ENCODE peak calls at places on chromosomes 12 and 14, in seven cellular contexts. D is stomach, O is tibial nerve, L is transverse colon, U is ovary, H is A549, M is sigmoid colon. W is an unnamed sample.

GRCh38 chr12:27705263-27705662 is 5.4 kb upstream of the MRPS35 start:
- DNase-seq in D (no peak), O (no peak), L (no peak), U (no peak), H (no peak), M (no peak), W (no peak)

GRCh38 chr12:100114574-100114973 is 28.1 kb downstream of the BLTP3B start:
- DNase-seq in D (no peak), O (no peak), L (no peak), U (no peak), H (no peak), M (no peak), W (no peak)

GRCh38 chr12:14845350-14845750 is 2.0 kb upstream of the ART4 start:
- DNase-seq in D (peak), O (no peak), L (peak), U (no peak), H (peak), M (no peak), W (no peak)

GRCh38 chr14:35368583-35368982 is 36.0 kb downstream of the NFKBIA start:
- DNase-seq in D (no peak), O (no peak), L (no peak), U (no peak), H (no peak), M (no peak), W (no peak)

GRCh38 chr14:94451091-94451751 is 1.4 kb downstream of the SERPINA11 start:
- DNase-seq in D (no peak), O (no peak), L (no peak), U (no peak), H (no peak), M (no peak), W (no peak)

GRCh38 chr12:31899136-31899535 is 60.1 kb upstream of the RESF1 start:
- DNase-seq in D (no peak), O (no peak), L (no peak), U (no peak), H (no peak), M (no peak), W (no peak)

GRCh38 chr12:131311764-131312163 is 358.1 kb downstream of the ADGRD1 start:
- DNase-seq in D (no peak), O (no peak), L (no peak), U (no peak), H (no peak), M (no peak), W (no peak)

GRCh38 chr12:2382391-2383155 is 329.8 kb downstream of the CACNA1C start:
- DNase-seq in D (no peak), O (no peak), L (no peak), U (no peak), H (no peak), M (no peak), W (peak)

GRCh38 chr12:70603044-70603443 is 34.2 kb downstream of the PTPRB start:
- DNase-seq in D (no peak), O (no peak), L (no peak), U (no peak), H (no peak), M (no peak), W (no peak)

GRCh38 chr14:98163285-98163741 is 1108.7 kb downstream of the BCL11B start:
- DNase-seq in D (no peak), O (no peak), L (no peak), U (no peak), H (no peak), M (no peak), W (no peak)

GRCh38 chr14:98160901-98161300 is 1111.1 kb downstream of the BCL11B start:
- DNase-seq in D (no peak), O (no peak), L (no peak), U (no peak), H (no peak), M (no peak), W (no peak)

GRCh38 chr14:98162829-98163228 is 1109.2 kb downstream of the BCL11B start:
- DNase-seq in D (no peak), O (no peak), L (no peak), U (no peak), H (no peak), M (no peak), W (no peak)

GRCh38 chr14:98167253-98167652 is 1104.7 kb downstream of the BCL11B start:
- DNase-seq in D (no peak), O (no peak), L (no peak), U (no peak), H (no peak), M (no peak), W (no peak)

DNA sequence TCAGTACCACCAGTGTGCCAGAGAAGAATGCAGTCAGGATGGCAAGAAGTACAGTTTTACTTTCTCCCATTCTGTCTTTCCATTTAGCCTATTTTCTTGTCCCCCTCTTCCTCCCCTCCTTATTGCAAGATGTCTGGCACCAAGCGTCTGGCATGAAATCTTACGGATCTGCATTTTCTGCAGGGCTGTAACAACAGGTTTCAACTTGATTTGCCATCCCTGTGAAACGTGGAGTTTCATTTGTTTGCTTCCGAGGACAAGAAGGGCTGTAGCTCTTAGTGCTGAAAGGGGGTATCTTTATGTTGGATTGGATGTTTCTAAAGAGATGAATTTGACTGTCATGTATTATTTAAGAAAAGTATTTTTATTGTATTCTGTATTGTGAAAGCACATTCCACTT is 1110.6 kb downstream of the BCL11B start:
- DNase-seq in D (no peak), O (no peak), L (no peak), U (no peak), H (no peak), M (no peak), W (no peak)
- TF ChIP-seq EP300 in D (no peak), O (no peak), L (no peak), U (no peak), H (no peak), M (no peak), W (no peak)

GRCh38 chr14:51547260-51547659 is 104.5 kb upstream of the FRMD6 start:
- DNase-seq in D (no peak), O (no peak), L (peak), U (peak), H (peak), M (peak), W (no peak)
- TF ChIP-seq EP300 in D (no peak), O (peak), L (no peak), U (no peak), H (peak), M (no peak), W (no peak)

DNA sequence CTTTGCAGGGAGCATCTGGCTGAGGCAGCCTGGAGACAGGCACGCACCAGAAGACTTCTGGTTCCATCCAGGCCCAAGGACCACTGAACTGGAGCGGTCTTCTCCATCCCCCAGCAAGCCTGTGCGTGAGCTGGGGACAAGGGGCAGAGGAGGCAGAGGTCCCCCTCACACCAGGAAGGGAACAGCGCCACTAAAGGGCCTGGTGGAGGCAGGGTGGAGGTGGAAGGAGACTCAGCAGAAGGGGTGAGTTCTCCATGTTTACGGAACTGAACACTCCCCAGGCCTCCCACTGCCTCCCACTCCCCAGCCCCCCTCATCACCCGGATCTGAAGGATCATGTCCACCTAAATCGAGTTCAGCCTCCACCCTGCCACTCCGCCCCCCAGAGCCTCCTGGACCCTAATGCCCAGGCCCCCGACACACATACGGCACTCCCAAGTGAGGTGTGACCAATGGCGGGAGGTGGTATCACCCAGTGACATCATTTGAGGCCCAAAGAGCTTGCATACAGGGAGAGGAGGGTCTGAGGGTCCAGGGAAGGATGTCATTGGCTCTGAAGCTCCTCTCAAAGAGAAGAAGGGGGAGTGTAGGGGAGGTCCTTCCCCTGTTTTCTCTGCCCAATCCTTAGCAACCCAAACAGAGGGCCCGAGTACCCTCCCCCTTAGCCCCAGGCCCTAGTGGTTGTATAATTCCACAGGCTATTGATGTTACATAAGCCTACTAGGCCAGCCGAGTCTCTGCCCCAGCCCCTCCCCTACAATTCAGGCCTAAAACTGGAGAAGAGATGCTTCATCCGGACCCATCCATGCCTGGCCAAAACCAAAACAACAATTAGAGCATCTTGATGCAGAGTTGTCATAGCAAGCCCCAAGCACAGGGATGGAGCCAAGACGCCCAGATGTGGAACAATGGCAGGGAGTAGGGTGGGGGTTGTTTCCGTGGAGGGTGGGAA is 1.0 kb downstream of the FAIM2 start:
- DNase-seq in D (no peak), O (no peak), L (no peak), U (peak), H (no peak), M (peak), W (no peak)
- TF ChIP-seq EP300 in D (no peak), O (no peak), L (no peak), U (no peak), H (no peak), M (no peak), W (no peak)

GRCh38 chr14:58331111-58331510 is 32.8 kb downstream of the ARID4A start:
- DNase-seq in D (peak), O (peak), L (peak), U (peak), H (peak), M (peak), W (peak)
- TF ChIP-seq EP300 in D (no peak), O (peak), L (no peak), U (no peak), H (no peak), M (no peak), W (no peak)

GRCh38 chr12:103462675-103463074 is 33.1 kb downstream of the C12orf42 start:
- DNase-seq in D (no peak), O (no peak), L (no peak), U (no peak), H (no peak), M (no peak), W (no peak)
- TF ChIP-seq EP300 in D (no peak), O (no peak), L (no peak), U (no peak), H (no peak), M (no peak), W (no peak)

GRCh38 chr12:75977952-75978671 is 53.5 kb downstream of the PHLDA1 start:
- DNase-seq in D (peak), O (peak), L (peak), U (no peak), H (peak), M (peak), W (peak)
- TF ChIP-seq EP300 in D (no peak), O (peak), L (peak), U (no peak), H (peak), M (no peak), W (peak)

GRCh38 chr14:53523226-53523625 is 370.1 kb upstream of the DDHD1 start:
- DNase-seq in D (no peak), O (no peak), L (no peak), U (no peak), H (no peak), M (no peak), W (no peak)

GRCh38 chr14:53519137-53519536 is 366.0 kb upstream of the DDHD1 start:
- DNase-seq in D (no peak), O (no peak), L (no peak), U (no peak), H (no peak), M (no peak), W (no peak)

GRCh38 chr14:53517276-53517960 is 364.3 kb upstream of the DDHD1 start:
- DNase-seq in D (no peak), O (no peak), L (no peak), U (no peak), H (no peak), M (no peak), W (no peak)

GRCh38 chr14:53516261-53516774 is 363.2 kb upstream of the DDHD1 start:
- DNase-seq in D (no peak), O (no peak), L (no peak), U (no peak), H (no peak), M (no peak), W (no peak)

DNA sequence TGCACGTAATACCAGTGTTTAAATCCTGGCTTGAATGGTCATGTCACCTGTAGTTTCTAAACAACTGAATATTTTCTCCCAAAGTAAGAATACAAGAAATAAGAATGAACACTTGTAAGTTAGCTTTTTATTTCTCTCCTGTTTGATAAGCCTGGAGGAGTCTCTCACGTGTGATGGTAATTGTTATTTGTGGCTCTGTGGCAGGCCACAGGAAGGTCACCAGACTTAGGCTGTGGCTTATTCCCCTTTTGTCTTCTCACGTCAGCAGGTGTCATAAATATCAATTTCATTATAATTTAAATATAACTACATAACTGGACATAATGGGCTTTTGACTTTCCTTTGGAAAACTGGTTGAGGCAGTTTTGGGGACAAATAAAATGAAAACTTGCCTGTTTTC is 367.4 kb upstream of the DDHD1 start:
- DNase-seq in D (no peak), O (no peak), L (no peak), U (no peak), H (no peak), M (no peak), W (no peak)
- TF ChIP-seq EP300 in D (no peak), O (no peak), L (no peak), U (no peak), H (no peak), M (no peak), W (no peak)

GRCh38 chr12:102883204-102883799 is 33.7 kb downstream of the PAH start:
- DNase-seq in D (peak), O (peak), L (peak), U (peak), H (peak), M (no peak), W (no peak)

GRCh38 chr12:102888511-102888910 is 28.5 kb downstream of the PAH start:
- DNase-seq in D (no peak), O (no peak), L (no peak), U (no peak), H (no peak), M (no peak), W (no peak)

GRCh38 chr12:102880783-102881182 is 36.3 kb downstream of the PAH start:
- DNase-seq in D (no peak), O (no peak), L (no peak), U (no peak), H (no peak), M (no peak), W (no peak)

GRCh38 chr12:102885043-102885932 is 31.8 kb downstream of the PAH start:
- DNase-seq in D (no peak), O (no peak), L (no peak), U (no peak), H (no peak), M (no peak), W (no peak)
- TF ChIP-seq EP300 in D (no peak), O (no peak), L (no peak), U (no peak), H (no peak), M (no peak), W (no peak)

GRCh38 chr14:58082491-58083098 is 69.4 kb downstream of the ARMH4 start:
- DNase-seq in D (no peak), O (no peak), L (no peak), U (no peak), H (peak), M (no peak), W (no peak)
- TF ChIP-seq EP300 in D (no peak), O (peak), L (no peak), U (no peak), H (no peak), M (no peak), W (no peak)